ENCODE peak calls at places on chromosome 2, in four cellular contexts. L is GM23248, F is K562, R is neural progenitor cell. C is an unnamed sample.

GRCh38 chr2:86592547-86593230 is 29.4 kb upstream of the CHMP3 start:
- DNase-seq in L (peak; percentile 33), F (no peak), R (no peak), C (no peak)

GRCh38 chr2:105919826-105920225 is 175.1 kb downstream of the NCK2 start:
- DNase-seq in F (peak; percentile 68), L (peak; percentile 59), R (no peak), C (peak; percentile 47)

GRCh38 chr2:88880441-88880953 is 189.0 kb downstream of the RPIA start:
- DNase-seq in L (peak; percentile 64), R (peak; percentile 11), F (peak; percentile 52), C (peak; percentile 13)

GRCh38 chr2:221994926-221995325 is 303.9 kb downstream of the PAX3 start:
- DNase-seq in F (no peak), R (no peak), L (no peak), C (no peak)

GRCh38 chr2:128435576-128436497 is 117.2 kb upstream of the HS6ST1 start:
- DNase-seq in R (no peak), F (no peak), L (no peak), C (no peak)

GRCh38 chr2:10427568-10427975 is 20.6 kb downstream of the ODC1 start:
- DNase-seq in R (no peak), L (peak; percentile 40), F (no peak), C (no peak)

GRCh38 chr2:236692937-236693336 is 123.3 kb downstream of the ACKR3 start:
- DNase-seq in L (no peak), F (no peak), R (no peak), C (no peak)

GRCh38 chr2:44358498-44358897 is 2.8 kb downstream of the PREPL start:
- DNase-seq in R (no peak), F (no peak), L (peak; percentile 61), C (no peak)

GRCh38 chr2:241148891-241149674 is at the start of gene PASK:
- DNase-seq in R (peak; percentile 98), L (peak; percentile 98), F (peak; percentile 79), C (peak; percentile 97)

GRCh38 chr2:112640800-112641675 is 4.7 kb upstream of the SLC20A1 start:
- DNase-seq in L (peak; percentile 90), F (no peak), R (no peak), C (no peak)

GRCh38 chr2:135688978-135689377 is 52.7 kb upstream of the UBXN4 start:
- DNase-seq in R (no peak), L (no peak), F (no peak), C (no peak)

GRCh38 chr2:98507940-98508689 is 63.5 kb downstream of the INPP4A start:
- DNase-seq in R (no peak), L (no peak), F (peak; percentile 83), C (no peak)

GRCh38 chr2:164495491-164496223 is 125.6 kb downstream of the GRB14 start:
- DNase-seq in L (peak; percentile 78), R (peak; percentile 77), F (no peak), C (peak; percentile 42)

GRCh38 chr2:127675335-127676261 is at the start of gene LIMS2:
- DNase-seq in F (no peak), R (peak; percentile 70), L (peak; percentile 86), C (peak; percentile 42)

GRCh38 chr2:180017764-180018163 is 10.7 kb upstream of the CWC22 start:
- DNase-seq in L (peak; percentile 49), F (no peak), R (no peak), C (no peak)

GRCh38 chr2:46296216-46296839 is 879 bp upstream of the EPAS1 start:
- DNase-seq in L (no peak), R (peak; percentile 45), F (no peak), C (no peak)

GRCh38 chr2:199452200-199452990 is 5.3 kb downstream of the SATB2 start:
- DNase-seq in R (no peak), L (peak; percentile 59), F (peak; percentile 15), C (no peak)

GRCh38 chr2:31297751-31298150 is 63.8 kb downstream of the EHD3 start:
- DNase-seq in F (no peak), L (peak; percentile 91), R (no peak), C (no peak)

GRCh38 chr2:172119089-172119488 is 16.4 kb upstream of the DLX2 start:
- DNase-seq in F (no peak), R (no peak), L (peak; percentile 80), C (no peak)

GRCh38 chr2:236565225-236565624 is 4.4 kb upstream of the ACKR3 start:
- DNase-seq in L (no peak), R (no peak), F (no peak), C (no peak)

GRCh38 chr2:233819884-233820765 is 34.2 kb downstream of the HJURP start:
- DNase-seq in L (peak; percentile 24), F (no peak), R (no peak), C (no peak)

GRCh38 chr2:40346535-40347354 is 105.1 kb downstream of the SLC8A1 start:
- DNase-seq in R (no peak), F (no peak), L (peak; percentile 66), C (no peak)

GRCh38 chr2:38496927-38497669 is 105.6 kb downstream of the HNRNPLL start:
- DNase-seq in F (no peak), L (peak; percentile 14), R (no peak), C (no peak)

GRCh38 chr2:124426630-124427029 is 401.5 kb downstream of the CNTNAP5 start:
- DNase-seq in L (no peak), F (no peak), R (no peak), C (no peak)

GRCh38 chr2:219057709-219058540 is 2.8 kb downstream of the IHH start:
- DNase-seq in R (peak; percentile 92), L (peak; percentile 82), F (peak; percentile 78), C (peak; percentile 88)
- TF ChIP-seq EZH2 in R (peak; percentile 99), L (peak; percentile 79), F (peak; percentile 59), C (no peak)

GRCh38 chr2:205686231-205687017 is 4.1 kb downstream of the NRP2 start:
- DNase-seq in F (no peak), L (peak; percentile 57), R (peak; percentile 59), C (no peak)

GRCh38 chr2:205687018-205687956 is 5.0 kb downstream of the NRP2 start:
- DNase-seq in R (no peak), F (no peak), L (no peak), C (no peak)

GRCh38 chr2:205692095-205692494 is 9.8 kb downstream of the NRP2 start:
- DNase-seq in F (no peak), R (no peak), L (peak; percentile 47), C (no peak)

GRCh38 chr2:205688417-205689200 is 6.3 kb downstream of the NRP2 start:
- DNase-seq in F (no peak), L (no peak), R (no peak), C (no peak)

DNA sequence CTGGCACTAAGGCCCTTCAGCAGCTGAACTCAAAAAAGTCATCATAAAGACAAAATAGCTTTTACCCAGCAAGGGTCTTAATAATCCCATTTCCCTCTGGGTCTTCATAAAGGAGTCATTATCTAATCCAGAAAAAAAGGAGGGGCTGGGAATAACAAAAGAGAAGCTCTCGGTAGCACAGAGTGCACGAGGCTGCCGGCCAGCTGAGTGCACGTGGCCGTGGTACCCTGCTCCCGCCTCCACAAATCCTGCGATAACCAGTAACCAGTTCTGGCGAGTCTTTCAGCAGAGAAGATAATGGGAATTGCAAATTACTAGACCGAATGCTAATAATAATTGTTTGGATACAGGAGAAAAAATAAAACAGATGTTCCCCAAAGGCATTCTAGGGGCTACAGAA is 7.5 kb downstream of the NRP2 start:
- DNase-seq in F (no peak), L (no peak), R (no peak), C (no peak)
- H3K4me1 ChIP-seq in F (peaks cover 5% of the 10 kb centered on the region), L (peaks cover 9% of the 10 kb centered on the region), R (peaks cover 26% of the 10 kb centered on the region), C (peaks cover 20% of the 10 kb centered on the region)

GRCh38 chr2:173354073-173354600 is 535 bp upstream of the CDCA7 start:
- DNase-seq in F (peak; percentile 68), R (no peak), L (peak; percentile 16), C (no peak)
- TF ChIP-seq EZH2 in F (no peak), R (no peak), L (peak; percentile 76), C (no peak)

GRCh38 chr2:217823626-217824025 is 179.2 kb downstream of the TNS1 start:
- DNase-seq in F (no peak), L (no peak), R (no peak), C (no peak)
- H3K4me1 ChIP-seq in F (peaks cover 25% of the 10 kb centered on the region), L (peaks cover 28% of the 10 kb centered on the region), R (peaks cover 11% of the 10 kb centered on the region), C (no peaks in the 10 kb centered on the region)

GRCh38 chr2:42047488-42048317 is at the start of gene PKDCC:
- DNase-seq in R (peak; percentile 95), F (peak; percentile 93), L (peak; percentile 86), C (peak; percentile 94)
- TF ChIP-seq EZH2 in R (no peak), F (no peak), L (no peak), C (no peak)

GRCh38 chr2:29393676-29394075 is 278.5 kb downstream of the CLIP4 start:
- DNase-seq in L (no peak), F (no peak), R (no peak), C (no peak)
- H3K4me1 ChIP-seq in L (no peaks in the 10 kb centered on the region), F (no peaks in the 10 kb centered on the region), R (peaks cover 8% of the 10 kb centered on the region), C (no peaks in the 10 kb centered on the region)

GRCh38 chr2:19355416-19355821 is 3.0 kb downstream of the OSR1 start:
- DNase-seq in R (no peak), L (peak; percentile 82), F (no peak), C (no peak)

GRCh38 chr2:19352946-19353720 is 5.3 kb downstream of the OSR1 start:
- DNase-seq in L (no peak), F (no peak), R (peak; percentile 50), C (no peak)

GRCh38 chr2:19354417-19355022 is 3.9 kb downstream of the OSR1 start:
- DNase-seq in F (no peak), L (no peak), R (no peak), C (no peak)

GRCh38 chr2:19351914-19352697 is 6.3 kb downstream of the OSR1 start:
- DNase-seq in L (no peak), F (no peak), R (peak; percentile 54), C (no peak)

DNA sequence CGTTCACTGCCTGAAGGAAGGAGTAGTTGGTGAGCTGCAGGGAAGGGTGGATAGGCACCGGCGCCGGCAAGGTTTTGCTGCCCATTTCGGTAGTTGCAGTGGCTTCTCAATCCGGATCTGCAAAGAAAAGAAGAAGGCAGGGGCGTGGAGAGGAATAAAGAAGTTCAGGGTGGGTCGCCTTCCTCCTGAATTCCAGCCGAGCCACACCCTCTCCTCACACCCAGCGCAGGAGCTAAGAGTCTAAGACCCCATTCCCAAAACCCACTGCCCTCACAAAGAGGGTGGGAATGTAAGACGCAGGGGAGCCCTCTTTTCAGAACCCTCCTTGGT is 4.7 kb downstream of the OSR1 start:
- DNase-seq in R (no peak), L (no peak), F (no peak), C (no peak)
- TF ChIP-seq EZH2 in R (no peak), L (no peak), F (no peak), C (no peak)

DNA sequence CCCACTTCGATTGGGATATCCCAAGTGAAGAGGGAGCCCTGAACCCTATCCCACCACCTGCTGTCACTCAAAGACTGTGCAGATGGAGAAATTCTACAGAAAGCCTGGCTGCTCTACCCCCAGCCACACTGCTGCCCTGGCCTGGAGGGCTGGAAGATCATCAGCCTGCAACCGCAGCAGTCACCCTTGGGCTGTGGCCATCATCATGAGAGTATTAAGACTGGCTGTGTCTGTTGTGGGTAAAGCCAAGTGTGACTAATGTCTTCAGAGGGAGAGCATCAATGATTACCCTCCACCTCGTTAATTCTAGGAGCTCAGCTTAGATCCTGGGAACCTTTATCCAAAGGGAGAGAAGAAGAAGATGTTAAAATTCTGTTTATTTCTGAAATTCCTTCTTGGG is 221.5 kb downstream of the TFCP2L1 start:
- DNase-seq in R (no peak), F (no peak), L (peak; percentile 74), C (no peak)
- H3K4me1 ChIP-seq in R (peaks cover 12% of the 10 kb centered on the region), F (peaks cover under 1% of the 10 kb centered on the region), L (peaks cover 8% of the 10 kb centered on the region), C (no peaks in the 10 kb centered on the region)